ENCODE peak calls at places on chromosomes 7 and 10, in four cellular contexts. H, X, P and T are unnamed samples.

GRCh38 chr7:146736446-146737190 is 620.0 kb downstream of the CNTNAP2 start:
- DNase-seq in H (no peak), X (no peak), P (no peak), T (peak)

GRCh38 chr10:1358147-1358546 is 302.0 kb downstream of the WDR37 start:
- DNase-seq in H (no peak), X (no peak), P (no peak), T (no peak)

GRCh38 chr7:136009488-136010079 is 32.4 kb upstream of the MTPN start:
- DNase-seq in H (no peak), X (peak), P (no peak), T (peak)

GRCh38 chr10:35005868-35006267 is 84.3 kb downstream of the CUL2 start:
- DNase-seq in H (no peak), X (peak), P (no peak), T (peak)

GRCh38 chr10:130045091-130045652 is 65.5 kb downstream of the C10orf143 start:
- DNase-seq in H (no peak), X (peak), P (no peak), T (peak)

GRCh38 chr7:22565315-22565811 is 65.4 kb upstream of the STEAP1B start:
- DNase-seq in H (no peak), X (peak), P (no peak), T (peak)

GRCh38 chr10:47321521-47322195 is 596 bp upstream of the GDF2 start:
- DNase-seq in H (no peak), X (no peak), P (no peak), T (no peak)

GRCh38 chr10:76282122-76283030 is 851.0 kb downstream of the LRMDA start:
- DNase-seq in H (no peak), X (no peak), P (no peak), T (peak)

GRCh38 chr10:26367771-26368170 is 70.4 kb upstream of the APBB1IP start:
- DNase-seq in H (peak), X (peak), P (peak), T (peak)

GRCh38 chr7:22783421-22783820 is 39.2 kb downstream of the TOMM7 start:
- DNase-seq in H (no peak), X (no peak), P (no peak), T (no peak)

GRCh38 chr7:20330797-20331230 is at the start of gene ITGB8:
- DNase-seq in H (no peak), X (peak), P (peak), T (peak)

GRCh38 chr7:1505731-1506550 is 1.8 kb upstream of the INTS1 start:
- DNase-seq in H (no peak), X (no peak), P (no peak), T (no peak)

GRCh38 chr7:17546206-17546998 is 247.9 kb downstream of the AHR start:
- DNase-seq in H (no peak), X (peak), P (no peak), T (peak)

GRCh38 chr10:102646610-102647432 is 2.5 kb downstream of the TRIM8 start:
- DNase-seq in H (no peak), X (no peak), P (no peak), T (peak)

GRCh38 chr7:75534727-75535307 is 42.7 kb downstream of the SPDYE5 start:
- DNase-seq in H (no peak), X (peak), P (no peak), T (peak)

GRCh38 chr10:26557641-26558014 is 119.5 kb downstream of the APBB1IP start:
- DNase-seq in H (no peak), X (peak), P (peak), T (peak)

GRCh38 chr10:78408671-78409472 is 375.2 kb downstream of the RPS24 start:
- DNase-seq in H (no peak), X (no peak), P (no peak), T (peak)

GRCh38 chr7:94436018-94436604 is 41.4 kb downstream of the COL1A2 start:
- DNase-seq in H (peak), X (peak), P (peak), T (peak)

GRCh38 chr10:123648595-123648994 is 17.6 kb upstream of the GPR26 start:
- DNase-seq in H (no peak), X (no peak), P (no peak), T (no peak)

GRCh38 chr7:37247881-37248280 is 200.8 kb downstream of the ELMO1 start:
- DNase-seq in H (no peak), X (no peak), P (peak), T (peak)

GRCh38 chr10:107889101-107889500 is 724.6 kb upstream of the SORCS1 start:
- DNase-seq in H (no peak), X (no peak), P (no peak), T (no peak)

GRCh38 chr10:126207313-126207771 is 180.9 kb downstream of the ADAM12 start:
- DNase-seq in H (no peak), X (peak), P (no peak), T (peak)

GRCh38 chr7:47968852-47969774 is 10.3 kb downstream of the HUS1 start:
- DNase-seq in H (peak), X (peak), P (no peak), T (peak)

GRCh38 chr7:90455163-90456030 is 14.0 kb upstream of the PTTG1IP2 start:
- DNase-seq in H (no peak), X (peak), P (no peak), T (peak)

GRCh38 chr7:26910221-26910620 is 45.8 kb upstream of the SKAP2 start:
- DNase-seq in H (no peak), X (peak), P (peak), T (peak)

GRCh38 chr7:139680676-139681462 is 96.9 kb downstream of the HIPK2 start:
- DNase-seq in H (peak), X (peak), P (peak), T (peak)

GRCh38 chr10:119250641-119251314 is 43.4 kb downstream of the GRK5 start:
- DNase-seq in H (no peak), X (peak), P (peak), T (peak)